ENCODE peak calls at places on chromosomes 2 and 18, in four cellular contexts. L, P, S and U are unnamed samples.

GRCh38 chr18:77486985-77487384 is 237.3 kb downstream of the GALR1 start:
- DNase-seq in L (no peak), P (no peak), S (no peak), U (no peak)

GRCh38 chr2:122590524-122590923 is 835.1 kb downstream of the TSN start:
- DNase-seq in L (no peak), P (no peak), S (no peak), U (no peak)

GRCh38 chr2:233462826-233463470 is 103.6 kb downstream of the USP40 start:
- DNase-seq in L (no peak), P (no peak), S (no peak), U (no peak)

GRCh38 chr2:101053117-101053516 is 51.0 kb downstream of the RPL31 start:
- DNase-seq in L (no peak), P (no peak), S (no peak), U (no peak)

GRCh38 chr2:148238561-148238960 is 217.7 kb downstream of the MBD5 start:
- DNase-seq in L (no peak), P (no peak), S (no peak), U (no peak)

GRCh38 chr2:43131890-43132522 is 94.4 kb downstream of the ZFP36L2 start:
- DNase-seq in L (no peak), P (no peak), S (no peak), U (no peak)

GRCh38 chr2:157444643-157445040 is 753 bp upstream of the CYTIP start:
- DNase-seq in L (no peak), P (peak; percentile 45), S (no peak), U (peak; percentile 69)

GRCh38 chr2:241112592-241112991 is 10.5 kb upstream of the MTERF4 start:
- DNase-seq in L (no peak), P (no peak), S (no peak), U (no peak)

GRCh38 chr2:64455031-64455332 is 1.0 kb downstream of the LGALSL start:
- DNase-seq in L (no peak), P (no peak), S (no peak), U (no peak)

GRCh38 chr2:98805412-98806265 is 74.7 kb upstream of the MGAT4A start:
- DNase-seq in L (no peak), P (no peak), S (no peak), U (no peak)

GRCh38 chr2:218567797-218568189 is 358 bp downstream of the USP37 start:
- DNase-seq in L (no peak), P (no peak), S (no peak), U (no peak)

GRCh38 chr2:155026646-155027045 is 328.2 kb downstream of the KCNJ3 start:
- DNase-seq in L (no peak), P (no peak), S (no peak), U (no peak)

GRCh38 chr2:227864161-227864756 is 7.2 kb upstream of the DAW1 start:
- DNase-seq in L (no peak), P (no peak), S (no peak), U (no peak)

GRCh38 chr18:22558945-22559385 is 141.2 kb upstream of the CTAGE1 start:
- DNase-seq in L (no peak), P (no peak), S (no peak), U (no peak)

GRCh38 chr2:59933948-59934347 is 619.5 kb downstream of the BCL11A start:
- DNase-seq in L (no peak), P (no peak), S (no peak), U (no peak)

GRCh38 chr2:20175267-20175666 is 49.7 kb downstream of the SDC1 start:
- DNase-seq in L (no peak), P (no peak), S (no peak), U (no peak)

GRCh38 chr2:172119089-172119488 is 16.4 kb upstream of the DLX2 start:
- DNase-seq in L (no peak), P (no peak), S (no peak), U (no peak)

GRCh38 chr2:152240559-152241231 is 65.1 kb upstream of the STAM2 start:
- DNase-seq in L (no peak), P (no peak), S (no peak), U (no peak)

GRCh38 chr2:28684142-28684858 is 67.3 kb upstream of the PPP1CB start:
- DNase-seq in L (peak; percentile 58), P (no peak), S (no peak), U (no peak)

GRCh38 chr2:178243961-178244360 is 49.6 kb downstream of the OSBPL6 start:
- DNase-seq in L (no peak), P (no peak), S (no peak), U (no peak)

GRCh38 chr2:181471227-181471626 is 14.0 kb downstream of the ITGA4 start:
- DNase-seq in L (no peak), P (no peak), S (no peak), U (no peak)

GRCh38 chr2:36373149-36373880 is 17.7 kb downstream of the CRIM1 start:
- DNase-seq in L (peak; percentile 82), P (no peak), S (no peak), U (no peak)

GRCh38 chr2:88671786-88672427 is 19.6 kb upstream of the RPIA start:
- DNase-seq in L (peak; percentile 55), P (peak; percentile 18), S (no peak), U (peak; percentile 67)

GRCh38 chr2:10047616-10048500 is 4.5 kb downstream of the KLF11 start:
- DNase-seq in L (no peak), P (no peak), S (no peak), U (no peak)

GRCh38 chr2:232204457-232204931 is 174.1 kb upstream of the ALPP start:
- DNase-seq in L (no peak), P (no peak), S (no peak), U (no peak)

GRCh38 chr2:45821558-45822271 is 170.2 kb downstream of the PRKCE start:
- DNase-seq in L (peak; percentile 38), P (no peak), S (no peak), U (no peak)

GRCh38 chr2:1219901-1220691 is 193.2 kb upstream of the TPO start:
- DNase-seq in L (no peak), P (no peak), S (no peak), U (no peak)

GRCh38 chr2:128716371-128716770 is 397.7 kb upstream of the HS6ST1 start:
- DNase-seq in L (no peak), P (no peak), S (no peak), U (no peak)

GRCh38 chr2:166417669-166418068 is 41.9 kb upstream of the SCN9A start:
- DNase-seq in L (no peak), P (no peak), S (no peak), U (peak; percentile 33)

GRCh38 chr2:12106440-12107080 is 360.1 kb downstream of the LPIN1 start:
- DNase-seq in L (no peak), P (no peak), S (no peak), U (no peak)

GRCh38 chr2:31337197-31337596 is 77.3 kb downstream of the XDH start:
- DNase-seq in L (no peak), P (no peak), S (no peak), U (no peak)